ENCODE peak calls at places on chromosomes 5 and 9, in five cellular contexts. M, O, N, C and V are unnamed samples.

GRCh38 chr9:121645003-121645402 is 6.4 kb upstream of the DAB2IP start:
- DNase-seq in N (no peak), C (no peak), M (peak), O (no peak), V (no peak)

GRCh38 chr9:130255638-130255930 is 10.0 kb upstream of the HMCN2 start:
- DNase-seq in M (no peak), O (no peak), C (no peak), N (no peak), V (no peak)

GRCh38 chr5:172049226-172049796 is 42.9 kb upstream of the FBXW11 start:
- DNase-seq in O (no peak), N (no peak), C (no peak), M (no peak), V (no peak)

GRCh38 chr5:176740702-176741565 is 69.4 kb upstream of the UNC5A start:
- DNase-seq in N (no peak), O (no peak), M (no peak), C (no peak), V (no peak)

GRCh38 chr5:100424787-100425186 is 110.4 kb upstream of the FAM174A start:
- DNase-seq in N (no peak), O (no peak), M (no peak), C (no peak), V (no peak)

GRCh38 chr5:76818844-76819831 is at the start of gene F2RL1:
- DNase-seq in N (peak), M (no peak), C (no peak), O (peak), V (no peak)

GRCh38 chr9:107683566-107683965 is 194.0 kb upstream of the KLF4 start:
- DNase-seq in M (no peak), N (no peak), C (no peak), O (no peak), V (no peak)

GRCh38 chr9:137365056-137365455 is 57.9 kb downstream of the EXD3 start:
- DNase-seq in O (no peak), C (no peak), M (no peak), N (no peak), V (no peak)

GRCh38 chr9:109013678-109014145 is 413 bp upstream of the CTNNAL1 start:
- DNase-seq in C (no peak), N (no peak), M (no peak), O (peak), V (no peak)

GRCh38 chr9:77916410-77916819 is 115.2 kb downstream of the GNAQ start:
- DNase-seq in O (no peak), C (no peak), N (no peak), M (no peak), V (no peak)

GRCh38 chr9:130018260-130018659 is 24.7 kb downstream of the FNBP1 start:
- DNase-seq in O (peak), N (no peak), C (no peak), M (no peak), V (no peak)

GRCh38 chr5:112346411-112347044 is 72.5 kb downstream of the EPB41L4A start:
- DNase-seq in M (no peak), C (no peak), O (no peak), N (no peak), V (no peak)

GRCh38 chr5:6090079-6090654 is 288.2 kb downstream of the MED10 start:
- DNase-seq in O (no peak), N (no peak), C (no peak), M (no peak), V (no peak)

GRCh38 chr9:928363-929042 is 48.0 kb upstream of the DMRT3 start:
- DNase-seq in C (peak), O (peak), M (no peak), N (no peak), V (no peak)

GRCh38 chr5:163342301-163342700 is 95.1 kb upstream of the CCNG1 start:
- DNase-seq in N (no peak), M (no peak), C (no peak), O (no peak), V (no peak)

GRCh38 chr5:115751176-115751575 is 65.3 kb downstream of the CDO1 start:
- DNase-seq in O (no peak), M (no peak), C (no peak), N (no peak), V (no peak)

GRCh38 chr5:1792842-1793266 is 6.8 kb downstream of the MRPL36 start:
- DNase-seq in C (peak), N (peak), O (peak), M (no peak), V (no peak)

GRCh38 chr5:135996611-135997010 is 32.2 kb upstream of the TGFBI start:
- DNase-seq in M (no peak), N (no peak), O (peak), C (no peak), V (no peak)

GRCh38 chr9:137293094-137293481 is 9.0 kb downstream of the NRARP start:
- DNase-seq in M (no peak), N (no peak), O (no peak), C (no peak), V (no peak)

GRCh38 chr5:80308526-80308925 is 11.3 kb upstream of the SPZ1 start:
- DNase-seq in O (no peak), C (no peak), M (no peak), N (no peak), V (no peak)

GRCh38 chr9:111108946-111109345 is 70.7 kb upstream of the LPAR1 start:
- DNase-seq in N (no peak), M (no peak), O (peak), C (no peak), V (no peak)